ENCODE peak calls at places on chromosomes 4 and X, in seven cellular contexts. Q, Y, Z, F, R, M and E are unnamed samples.

GRCh38 chr4:150818661-150819060 is 196.4 kb downstream of the LRBA start:
- DNase-seq in Q (no peak), Y (no peak), Z (no peak), F (no peak), R (peak), M (no peak), E (no peak)

GRCh38 chr4:97720869-97721432 is 422.3 kb downstream of the STPG2 start:
- DNase-seq in Q (no peak), Y (no peak), Z (no peak), F (no peak), R (no peak), M (no peak), E (no peak)

GRCh38 chrX:15242899-15243555 is 26.9 kb downstream of the ASB9 start:
- DNase-seq in Q (no peak), Y (no peak), Z (peak), F (peak), R (peak), M (peak), E (no peak)

GRCh38 chr4:55910140-55910539 is 38.6 kb upstream of the CEP135 start:
- DNase-seq in Q (no peak), Y (no peak), Z (no peak), F (no peak), R (no peak), M (no peak), E (no peak)

GRCh38 chrX:16711219-16712115 is 1.0 kb downstream of the CTPS2 start:
- DNase-seq in Q (no peak), Y (no peak), Z (no peak), F (peak), R (no peak), M (peak), E (no peak)

GRCh38 chr4:6718932-6719610 is 3.1 kb downstream of the BLOC1S4 start:
- DNase-seq in Q (no peak), Y (no peak), Z (no peak), F (no peak), R (no peak), M (no peak), E (no peak)

GRCh38 chr4:187883836-187884235 is 111.7 kb upstream of the ZFP42 start:
- DNase-seq in Q (no peak), Y (no peak), Z (no peak), F (no peak), R (no peak), M (no peak), E (no peak)

GRCh38 chr4:148434075-148434773 is 8.0 kb downstream of the NR3C2 start:
- DNase-seq in Q (no peak), Y (no peak), Z (no peak), F (no peak), R (no peak), M (no peak), E (no peak)

GRCh38 chr4:110165382-110166285 is 32.8 kb downstream of the ELOVL6 start:
- DNase-seq in Q (no peak), Y (no peak), Z (no peak), F (peak), R (no peak), M (peak), E (no peak)

GRCh38 chr4:24794111-24794860 is 1.1 kb upstream of the SOD3 start:
- DNase-seq in Q (peak), Y (no peak), Z (peak), F (no peak), R (no peak), M (no peak), E (peak)

GRCh38 chr4:140133576-140133975 is 20.4 kb downstream of the MAML3 start:
- DNase-seq in Q (no peak), Y (no peak), Z (no peak), F (no peak), R (no peak), M (no peak), E (no peak)

GRCh38 chrX:150366951-150367545 is 3.9 kb downstream of the MAMLD1 start:
- DNase-seq in Q (no peak), Y (no peak), Z (no peak), F (no peak), R (no peak), M (no peak), E (no peak)

GRCh38 chr4:186227221-186227620 is at the start of gene KLKB1:
- DNase-seq in Q (no peak), Y (no peak), Z (no peak), F (no peak), R (no peak), M (no peak), E (no peak)

GRCh38 chr4:20252656-20253271 is 1.1 kb downstream of the SLIT2 start:
- DNase-seq in Q (peak), Y (peak), Z (peak), F (no peak), R (no peak), M (no peak), E (peak)

GRCh38 chr4:38857354-38858096 is 908 bp upstream of the TLR6 start:
- DNase-seq in Q (no peak), Y (peak), Z (peak), F (peak), R (peak), M (peak), E (peak)

GRCh38 chrX:11351375-11352295 is 58.4 kb downstream of the AMELX start:
- DNase-seq in Q (peak), Y (no peak), Z (peak), F (no peak), R (peak), M (no peak), E (peak)

GRCh38 chrX:86148024-86148511 is at the start of gene DACH2:
- DNase-seq in Q (no peak), Y (peak), Z (peak), F (peak), R (peak), M (no peak), E (peak)

GRCh38 chr4:73223258-73223651 is 35.3 kb downstream of the ANKRD17 start:
- DNase-seq in Q (no peak), Y (no peak), Z (no peak), F (no peak), R (no peak), M (no peak), E (no peak)
- H3K4me3 ChIP-seq in Q (peak), Y (no peak), Z (peak), F (no peak), R (peak), M (peak), E (peak)

GRCh38 chr4:78056265-78057129 is 626 bp upstream of the FRAS1 start:
- DNase-seq in Q (peak), Y (peak), Z (peak), F (peak), R (no peak), M (no peak), E (no peak)
- H3K4me3 ChIP-seq in Q (peak), Y (peak), Z (peak), F (peak), R (peak), M (no peak), E (peak)

GRCh38 chr4:89022426-89023128 is 34.4 kb downstream of the FAM13A start:
- DNase-seq in Q (no peak), Y (no peak), Z (no peak), F (peak), R (no peak), M (no peak), E (no peak)
- H3K4me3 ChIP-seq in Q (no peak), Y (no peak), Z (no peak), F (no peak), R (no peak), M (no peak), E (no peak)

GRCh38 chr4:174520655-174521054 is 1.6 kb downstream of the HPGD start:
- DNase-seq in Q (no peak), Y (no peak), Z (no peak), F (no peak), R (no peak), M (no peak), E (no peak)
- H3K4me3 ChIP-seq in Q (peak), Y (no peak), Z (no peak), F (no peak), R (no peak), M (no peak), E (no peak)

GRCh38 chr4:138107023-138107422 is 135.1 kb downstream of the SLC7A11 start:
- DNase-seq in Q (no peak), Y (no peak), Z (no peak), F (no peak), R (no peak), M (no peak), E (no peak)
- H3K4me3 ChIP-seq in Q (no peak), Y (no peak), Z (no peak), F (no peak), R (no peak), M (no peak), E (no peak)

DNA sequence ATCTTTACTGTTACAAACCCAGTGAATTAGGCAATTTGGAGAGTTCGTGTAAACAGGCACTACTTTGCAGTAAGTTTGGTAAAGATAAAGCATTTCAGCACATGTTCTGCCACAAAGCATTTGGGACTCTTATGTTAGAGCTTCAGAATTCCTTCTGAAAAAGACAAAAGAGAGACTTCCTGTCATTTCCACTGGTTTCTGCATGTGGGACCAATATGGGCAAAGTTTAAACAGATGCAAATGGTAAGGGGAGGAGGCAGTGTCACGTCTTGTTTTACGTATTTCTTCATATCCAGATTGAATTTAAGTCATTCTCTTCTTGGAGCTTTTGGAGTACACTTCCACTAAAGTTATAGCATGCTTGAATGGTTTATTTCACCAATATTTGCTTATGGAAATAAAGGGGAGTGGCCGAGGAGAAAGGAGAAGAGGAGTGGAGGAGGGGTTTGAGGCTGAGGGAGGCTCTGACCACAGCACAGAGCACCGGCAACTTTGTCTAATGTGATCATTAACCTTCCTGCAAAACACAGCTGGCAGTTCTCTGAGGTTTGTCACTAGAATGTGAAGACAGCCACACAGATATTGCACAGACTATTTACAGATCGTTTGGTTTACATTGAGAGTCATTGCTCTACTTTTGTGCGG is at the start of gene APELA:
- DNase-seq in Q (no peak), Y (no peak), Z (no peak), F (peak), R (no peak), M (peak), E (no peak)
- H3K4me3 ChIP-seq in Q (no peak), Y (no peak), Z (no peak), F (peak), R (no peak), M (no peak), E (no peak)

GRCh38 chr4:655735-656151 is 18.3 kb downstream of the ATP5ME start:
- DNase-seq in Q (no peak), Y (no peak), Z (no peak), F (no peak), R (no peak), M (no peak), E (no peak)
- H3K4me3 ChIP-seq in Q (no peak), Y (no peak), Z (no peak), F (no peak), R (no peak), M (no peak), E (no peak)

GRCh38 chr4:54439831-54440243 is 210.7 kb downstream of the PDGFRA start:
- DNase-seq in Q (no peak), Y (no peak), Z (peak), F (peak), R (no peak), M (peak), E (peak)

GRCh38 chr4:54446556-54446955 is 211.2 kb upstream of the KIT start:
- DNase-seq in Q (no peak), Y (no peak), Z (no peak), F (no peak), R (no peak), M (no peak), E (no peak)

GRCh38 chr4:54440394-54441223 is 211.5 kb downstream of the PDGFRA start:
- DNase-seq in Q (no peak), Y (no peak), Z (peak), F (peak), R (no peak), M (peak), E (no peak)
- H3K4me3 ChIP-seq in Q (peak), Y (no peak), Z (peak), F (no peak), R (no peak), M (no peak), E (peak)

GRCh38 chr4:165351359-165352130 is 24.1 kb downstream of the MSMO1 start:
- DNase-seq in Q (no peak), Y (no peak), Z (no peak), F (no peak), R (no peak), M (no peak), E (no peak)
- H3K4me3 ChIP-seq in Q (no peak), Y (no peak), Z (no peak), F (no peak), R (no peak), M (no peak), E (no peak)

GRCh38 chrX:132956421-132957210 is 1.8 kb downstream of the HS6ST2 start:
- DNase-seq in Q (no peak), Y (no peak), Z (no peak), F (no peak), R (no peak), M (no peak), E (no peak)
- H3K4me3 ChIP-seq in Q (peak), Y (no peak), Z (peak), F (no peak), R (no peak), M (no peak), E (peak)